ENCODE peak calls at places on chromosomes 12 and 14, in four cellular contexts. U is A549, F is HCT116, S is Peyer's patch. Q is an unnamed sample.

GRCh38 chr12:93670104-93670503 is 7.1 kb upstream of the CRADD start:
- DNase-seq in U (no peak), F (no peak), S (no peak), Q (no peak)

GRCh38 chr14:100105357-100106169 is 40.3 kb downstream of the EVL start:
- DNase-seq in U (no peak), F (no peak), S (peak; percentile 62), Q (no peak)

GRCh38 chr12:16389594-16389993 is 42.1 kb downstream of the MGST1 start:
- DNase-seq in U (no peak), F (no peak), S (no peak), Q (no peak)

GRCh38 chr12:94145231-94145979 is 3.0 kb upstream of the PLXNC1 start:
- DNase-seq in U (no peak), F (peak; percentile 16), S (no peak), Q (no peak)

GRCh38 chr14:61656341-61656740 is 39.0 kb upstream of the HIF1A start:
- DNase-seq in U (no peak), F (no peak), S (no peak), Q (no peak)

GRCh38 chr12:26936559-26937442 is 980 bp downstream of the INTS13 start:
- DNase-seq in U (no peak), F (no peak), S (no peak), Q (no peak)

GRCh38 chr12:7075931-7076330 is 15.4 kb downstream of the C1S start:
- DNase-seq in U (no peak), F (no peak), S (no peak), Q (no peak)

GRCh38 chr12:38664661-38665269 is 240.6 kb downstream of the CPNE8 start:
- DNase-seq in U (no peak), F (peak; percentile 15), S (no peak), Q (no peak)

GRCh38 chr14:49052516-49052915 is 533.7 kb downstream of the RPS29 start:
- DNase-seq in U (no peak), F (no peak), S (no peak), Q (no peak)

GRCh38 chr14:95507701-95508103 is 8.7 kb downstream of the SYNE3 start:
- DNase-seq in U (no peak), F (no peak), S (peak; percentile 45), Q (no peak)

GRCh38 chr12:80400591-80400991 is 43.4 kb upstream of the PTPRQ start:
- DNase-seq in U (no peak), F (no peak), S (no peak), Q (peak; percentile 46)

GRCh38 chr14:24605435-24606190 is 3.9 kb downstream of the GZMH start:
- DNase-seq in U (peak; percentile 41), F (peak; percentile 10), S (peak; percentile 76), Q (no peak)

GRCh38 chr12:129186952-129187351 is 333.7 kb downstream of the GLT1D1 start:
- DNase-seq in U (peak; percentile 6), F (no peak), S (no peak), Q (no peak)

GRCh38 chr12:130804216-130804615 is 34.8 kb downstream of the STX2 start:
- DNase-seq in U (no peak), F (no peak), S (no peak), Q (no peak)

GRCh38 chr12:2520722-2521246 is 274.0 kb upstream of the FKBP4 start:
- DNase-seq in U (no peak), F (no peak), S (no peak), Q (no peak)

GRCh38 chr14:74671789-74672188 is 41.1 kb downstream of the AREL1 start:
- DNase-seq in U (no peak), F (no peak), S (no peak), Q (no peak)

GRCh38 chr14:87656315-87656714 is 336.7 kb downstream of the GALC start:
- DNase-seq in U (no peak), F (no peak), S (no peak), Q (no peak)

GRCh38 chr14:61609885-61610284 is 85.4 kb upstream of the HIF1A start:
- DNase-seq in U (no peak), F (no peak), S (no peak), Q (no peak)

GRCh38 chr14:23052182-23052623 is 5.1 kb downstream of the CDH24 start:
- DNase-seq in U (no peak), F (no peak), S (no peak), Q (no peak)

GRCh38 chr14:90416649-90417237 is 19.9 kb downstream of the CALM1 start:
- DNase-seq in U (no peak), F (no peak), S (no peak), Q (no peak)

DNA sequence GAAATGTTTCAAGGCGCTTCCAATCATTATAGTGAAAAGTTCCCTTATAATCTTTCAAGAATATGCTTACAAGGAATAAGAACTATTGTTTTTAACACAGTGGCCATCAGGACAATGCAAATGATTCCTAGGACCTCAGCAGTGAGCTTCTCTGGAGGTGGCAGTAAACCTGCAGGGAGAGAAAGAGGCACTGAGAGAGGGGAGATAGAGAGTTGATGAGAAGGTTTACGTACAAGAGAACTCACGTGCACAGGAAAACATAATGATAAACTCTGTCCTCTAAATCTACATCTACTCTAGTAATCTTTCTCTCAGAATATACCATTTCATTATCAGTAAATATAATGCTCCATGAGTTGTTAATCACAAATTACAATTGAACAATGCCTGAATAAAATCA is 715 bp downstream of the KLRC4 start:
- DNase-seq in U (no peak), F (no peak), S (no peak), Q (no peak)
- H3K4me1 ChIP-seq in U (no peaks in the 10 kb centered on the region), F (peaks cover 14% of the 10 kb centered on the region), S (no peaks in the 10 kb centered on the region), Q (no peaks in the 10 kb centered on the region)

GRCh38 chr12:20459920-20460319 is 91.6 kb downstream of the PDE3A start:
- DNase-seq in U (no peak), F (no peak), S (no peak), Q (no peak)

GRCh38 chr12:20460956-20461355 is 92.6 kb downstream of the PDE3A start:
- DNase-seq in U (no peak), F (no peak), S (no peak), Q (no peak)

GRCh38 chr12:20463920-20464524 is 95.7 kb downstream of the PDE3A start:
- DNase-seq in U (peak; percentile 18), F (no peak), S (no peak), Q (no peak)
- TF ChIP-seq CTCF in U (peak; percentile 59), F (peak; percentile 59), S (no peak), Q (peak; percentile 65)

GRCh38 chr12:114664661-114665320 is 19.2 kb downstream of the TBX3 start:
- DNase-seq in U (no peak), F (no peak), S (no peak), Q (no peak)
- H3K4me3 ChIP-seq in U (no peak overlapping the region), F (no peak overlapping the region), S (no peak overlapping the region), Q (no peak overlapping the region)

GRCh38 chr14:102926104-102926503 is 3.6 kb downstream of the AMN start:
- DNase-seq in U (no peak), F (no peak), S (no peak), Q (no peak)
- H3K4me1 ChIP-seq in U (peaks cover 8% of the 10 kb centered on the region), F (peaks cover 16% of the 10 kb centered on the region), S (peaks cover 55% of the 10 kb centered on the region), Q (peaks cover 27% of the 10 kb centered on the region)

DNA sequence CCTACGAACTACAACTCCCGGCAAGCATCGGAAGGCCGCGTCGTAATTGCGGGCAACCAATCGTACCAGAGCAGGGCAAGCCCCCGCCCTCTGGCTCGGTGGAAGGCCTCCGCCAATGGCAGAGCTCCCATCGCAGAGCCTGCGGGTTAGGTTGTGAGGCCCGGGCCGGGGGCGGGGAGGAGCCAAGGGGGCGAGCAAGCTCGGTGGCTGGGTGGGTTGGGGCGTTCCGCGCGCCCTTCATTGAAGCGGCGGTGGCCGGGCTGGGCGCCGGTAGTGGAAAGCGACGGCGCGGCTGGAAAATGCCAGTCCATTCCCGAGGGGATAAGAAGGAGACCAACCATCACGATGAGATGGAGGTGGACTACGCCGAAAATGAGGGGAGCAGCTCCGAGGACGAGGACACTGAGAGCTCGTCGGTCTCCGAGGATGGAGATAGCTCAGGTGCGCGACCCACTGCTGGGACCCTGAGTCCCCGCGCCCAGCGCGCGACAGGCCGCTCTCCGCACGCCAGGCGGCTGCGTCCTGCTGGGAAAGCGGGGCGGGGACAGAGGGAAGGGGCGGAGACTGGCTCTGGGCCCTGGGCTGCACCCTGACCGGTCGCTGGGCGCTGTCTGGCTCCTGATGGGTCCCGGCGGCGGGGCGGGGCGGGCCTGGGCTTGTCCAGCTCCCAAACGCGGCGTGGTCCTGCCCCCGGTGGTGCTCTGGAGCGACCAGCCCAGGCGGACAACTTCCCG is at the start of gene BRMS1L:
- DNase-seq in U (peak; percentile 97), F (peak; percentile 95), S (peak; percentile 99), Q (peak; percentile 99)
- TF ChIP-seq CTCF in U (no peak), F (peak; percentile 14), S (no peak), Q (peak; percentile 24)